ENCODE peak calls at places on chromosomes 3 and 15, in four cellular contexts. M is body of pancreas, O is ovary, V is neural progenitor cell. R is an unnamed sample. For H3K4me1 and H3K36me3, the result is how much of the 10 kb centered on the place peaks cover.

GRCh38 chr15:63389902-63390301 is 8.3 kb upstream of the CA12 start:
- DNase-seq in M (peak), O (peak), V (no peak), R (peak)

GRCh38 chr3:28699283-28699682 is 350.7 kb upstream of the AZI2 start:
- DNase-seq in M (peak), O (no peak), V (no peak), R (no peak)

GRCh38 chr3:8741581-8742355 is 8.2 kb downstream of the CAV3 start:
- DNase-seq in M (no peak), O (peak), V (peak), R (no peak)

GRCh38 chr15:22917556-22917955 is 62.6 kb downstream of the CYFIP1 start:
- DNase-seq in M (no peak), O (no peak), V (no peak), R (no peak)

GRCh38 chr3:169515132-169515531 is 148.4 kb downstream of the MECOM start:
- DNase-seq in M (no peak), O (no peak), V (no peak), R (no peak)

GRCh38 chr3:70861855-70862254 is 549.4 kb upstream of the MDFIC2 start:
- DNase-seq in M (no peak), O (peak), V (no peak), R (no peak)

GRCh38 chr3:194370753-194371152 is 1.2 kb upstream of the LRRC15 start:
- DNase-seq in M (no peak), O (no peak), V (no peak), R (peak)

GRCh38 chr15:74725241-74725774 is at the start of gene CYP1A1:
- DNase-seq in M (peak), O (no peak), V (peak), R (no peak)

GRCh38 chr15:56894601-56895000 is 23.8 kb upstream of the TCF12 start:
- DNase-seq in M (no peak), O (no peak), V (no peak), R (no peak)

GRCh38 chr3:31235062-31235704 is 297.5 kb upstream of the STT3B start:
- DNase-seq in M (no peak), O (no peak), V (no peak), R (no peak)

GRCh38 chr3:37945803-37946530 is 44.6 kb upstream of the VILL start:
- DNase-seq in M (no peak), O (no peak), V (no peak), R (no peak)

GRCh38 chr3:197244751-197245150 is 53.7 kb downstream of the DLG1 start:
- DNase-seq in M (no peak), O (no peak), V (no peak), R (no peak)

GRCh38 chr3:185253645-185254410 is at the start of gene EHHADH:
- DNase-seq in M (peak), O (peak), V (peak), R (peak)

GRCh38 chr3:109926376-109926775 is 589.0 kb upstream of the DPPA4 start:
- DNase-seq in M (no peak), O (no peak), V (no peak), R (no peak)

GRCh38 chr3:193673845-193674244 is 80.8 kb downstream of the OPA1 start:
- DNase-seq in M (peak), O (no peak), V (peak), R (no peak)

GRCh38 chr3:157429703-157430102 is 6.9 kb upstream of the PTX3 start:
- DNase-seq in M (no peak), O (no peak), V (no peak), R (no peak)

GRCh38 chr3:78644847-78645246 is 1123.0 kb downstream of the ROBO1 start:
- DNase-seq in M (no peak), O (no peak), V (no peak), R (no peak)

GRCh38 chr3:187808466-187809291 is 63.4 kb upstream of the BCL6 start:
- DNase-seq in M (peak), O (no peak), V (peak), R (no peak)

GRCh38 chr3:143207338-143207961 is 87.9 kb downstream of the CHST2 start:
- DNase-seq in M (no peak), O (no peak), V (peak), R (no peak)

GRCh38 chr3:130539005-130539404 is 22.0 kb downstream of the COL6A6 start:
- DNase-seq in M (peak), O (no peak), V (peak), R (no peak)

GRCh38 chr15:76169013-76169412 is 109.2 kb downstream of the TMEM266 start:
- DNase-seq in M (no peak), O (no peak), V (no peak), R (no peak)

GRCh38 chr3:94967196-94967595 is 904.3 kb downstream of the NSUN3 start:
- DNase-seq in M (no peak), O (no peak), V (no peak), R (no peak)

GRCh38 chr15:57500256-57500655 is 91.4 kb upstream of the MYZAP start:
- DNase-seq in M (no peak), O (no peak), V (no peak), R (no peak)

GRCh38 chr15:65416845-65417416 is 5.8 kb downstream of the IGDCC4 start:
- DNase-seq in M (no peak), O (peak), V (peak), R (peak)

GRCh38 chr3:54120657-54121403 is 1.5 kb upstream of the CACNA2D3 start:
- DNase-seq in M (peak), O (peak), V (peak), R (peak)

GRCh38 chr3:10780243-10780642 is 35.8 kb upstream of the SLC6A11 start:
- DNase-seq in M (no peak), O (no peak), V (no peak), R (no peak)

GRCh38 chr3:168100777-168101492 is 5.2 kb upstream of the GOLIM4 start:
- DNase-seq in M (no peak), O (no peak), V (no peak), R (no peak)

GRCh38 chr3:41854956-41855355 is 106.9 kb downstream of the ULK4 start:
- DNase-seq in M (no peak), O (no peak), V (no peak), R (no peak)

GRCh38 chr15:24954783-24955548 is at the start of the genes SNRPN and SNURF:
- DNase-seq in M (peak), O (peak), V (peak), R (peak)

GRCh38 chr15:68399096-68400065 is 32.6 kb downstream of the ITGA11 start:
- DNase-seq in M (no peak), O (no peak), V (no peak), R (no peak)

GRCh38 chr3:123475786-123476185 is 26.9 kb upstream of the ADCY5 start:
- DNase-seq in M (no peak), O (no peak), V (no peak), R (no peak)

GRCh38 chr15:70522323-70522966 is 240.9 kb downstream of the UACA start:
- DNase-seq in M (no peak), O (no peak), V (no peak), R (no peak)

GRCh38 chr3:110070539-110070916 is 733.2 kb upstream of the DPPA4 start:
- DNase-seq in M (no peak), O (no peak), V (no peak), R (no peak)

GRCh38 chr3:12612514-12613226 is 51.2 kb downstream of the RAF1 start:
- DNase-seq in M (no peak), O (no peak), V (no peak), R (no peak)

GRCh38 chr15:73794501-73795133 is 41.5 kb upstream of the INSYN1 start:
- DNase-seq in M (no peak), O (no peak), V (no peak), R (no peak)

GRCh38 chr3:98596902-98597500 is 3.6 kb upstream of the CPOX start:
- DNase-seq in M (no peak), O (no peak), V (no peak), R (no peak)

GRCh38 chr3:67376416-67376815 is 278.0 kb downstream of the SUCLG2 start:
- DNase-seq in M (no peak), O (no peak), V (no peak), R (no peak)

GRCh38 chr3:67381667-67382272 is 272.6 kb downstream of the SUCLG2 start:
- DNase-seq in M (peak), O (no peak), V (peak), R (no peak)

GRCh38 chr3:67377299-67377698 is 277.1 kb downstream of the SUCLG2 start:
- DNase-seq in M (no peak), O (no peak), V (no peak), R (no peak)

GRCh38 chr3:67380118-67380517 is 274.3 kb downstream of the SUCLG2 start:
- DNase-seq in M (no peak), O (no peak), V (no peak), R (no peak)

GRCh38 chr3:67375961-67376360 is 278.5 kb downstream of the SUCLG2 start:
- DNase-seq in M (no peak), O (no peak), V (no peak), R (no peak)
- H3K4me1 ChIP-seq in M (under half), O (under half), V (under half), R (under half)

GRCh38 chr15:78177447-78177873 is 28.3 kb downstream of the IDH3A start:
- DNase-seq in M (peak), O (no peak), V (peak), R (no peak)
- TF ChIP-seq CTCF in M (peak), O (no peak), V (peak), R (peak)

DNA sequence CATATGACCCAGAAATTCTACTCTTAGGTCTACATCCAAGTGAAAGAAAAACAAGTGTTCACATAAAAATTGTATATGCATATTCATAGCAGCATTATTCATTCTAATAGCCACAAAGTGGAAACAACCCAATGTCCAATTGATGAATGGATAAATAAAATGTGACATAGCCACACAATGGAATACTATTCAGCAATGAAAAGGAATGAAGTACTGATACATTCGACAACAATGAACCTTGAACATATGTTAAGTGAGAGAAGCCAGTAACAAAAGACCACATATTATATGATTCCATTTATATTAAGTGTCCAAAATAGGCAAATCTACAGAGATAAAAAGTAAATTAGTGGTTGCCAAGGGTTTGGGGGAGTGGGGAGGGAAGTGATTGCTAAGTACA is 70.2 kb upstream of the ACTC1 start:
- DNase-seq in M (no peak), O (no peak), V (no peak), R (no peak)
- H3K36me3 ChIP-seq in M (under half), O (under half), V (under half), R (under half)

GRCh38 chr3:77251136-77251535 is 211.2 kb downstream of the ROBO2 start:
- DNase-seq in M (no peak), O (no peak), V (no peak), R (no peak)

GRCh38 chr3:77248420-77248819 is 208.5 kb downstream of the ROBO2 start:
- DNase-seq in M (no peak), O (no peak), V (no peak), R (no peak)

GRCh38 chr3:77247817-77248216 is 207.9 kb downstream of the ROBO2 start:
- DNase-seq in M (no peak), O (no peak), V (no peak), R (no peak)

GRCh38 chr3:77247063-77247462 is 207.2 kb downstream of the ROBO2 start:
- DNase-seq in M (no peak), O (no peak), V (no peak), R (no peak)
- H3K4me1 ChIP-seq in M (under half), O (under half), V (under half), R (under half)

DNA sequence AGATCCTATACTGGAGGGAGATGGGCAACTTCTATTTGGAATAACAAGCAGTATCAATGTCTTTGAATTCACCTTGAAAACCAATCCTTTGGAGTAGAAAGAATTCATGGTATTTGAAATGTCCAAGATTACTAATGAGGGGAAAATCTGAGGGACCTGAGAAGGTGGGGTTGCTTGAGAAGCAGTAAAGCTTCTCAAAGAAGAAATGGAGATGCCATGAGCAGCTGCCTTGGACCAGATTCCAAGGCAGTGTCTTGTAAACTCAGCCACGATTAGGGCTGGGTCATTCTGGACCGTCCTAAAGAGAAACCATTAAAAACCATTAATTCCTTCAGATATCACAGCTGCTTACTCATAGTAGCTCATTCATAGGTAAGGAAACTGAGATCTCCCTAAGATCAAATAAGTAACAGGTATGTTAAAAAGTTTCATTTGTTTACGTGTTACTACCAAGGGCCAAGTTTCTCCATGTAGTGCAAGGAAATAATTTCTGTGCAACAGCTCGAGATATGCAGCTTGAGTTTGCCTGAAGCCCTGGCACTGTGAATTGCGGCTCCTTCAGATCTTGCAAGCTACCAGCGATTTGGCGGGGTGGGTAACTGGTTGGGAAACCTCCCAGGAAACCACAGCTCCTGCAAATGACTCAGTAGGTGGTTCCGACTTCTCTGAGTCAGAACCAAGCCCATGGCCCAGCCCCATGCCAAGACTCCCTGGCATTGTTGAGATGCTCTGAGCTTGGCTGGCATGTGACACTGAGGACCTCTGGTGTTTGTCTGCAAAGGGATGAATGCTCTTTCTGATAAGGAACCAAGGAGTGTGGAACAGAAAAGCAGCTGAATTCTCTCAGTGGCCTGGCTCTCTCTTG is 296.8 kb downstream of the RORA start:
- DNase-seq in M (peak), O (no peak), V (no peak), R (peak)
- TF ChIP-seq CTCF in M (no peak), O (no peak), V (peak), R (peak)